ENCODE peak calls at places on chromosomes 12 and 14, in six cellular contexts. One of them, this sample, is unnamed. For H3K36me3 and H3K4me1, the result is how much of the 10 kb centered on the place peaks cover.

GRCh38 chr12:50569876-50570275 is 65.1 kb downstream of the DIP2B start:
- DNase-seq in spleen: no peak
- DNase-seq in cardiac muscle cell: no peak
- DNase-seq in psoas muscle: no peak
- DNase-seq in CD4-positive, alpha-beta memory T cell: no peak
- DNase-seq in lung: no peak
- DNase-seq in this sample: no peak

GRCh38 chr12:78457951-78458350 is 406.6 kb upstream of the SYT1 start:
- DNase-seq in psoas muscle: no peak
- DNase-seq in CD4-positive, alpha-beta memory T cell: no peak
- DNase-seq in lung: no peak
- DNase-seq in spleen: no peak
- DNase-seq in cardiac muscle cell: no peak
- DNase-seq in this sample: no peak

GRCh38 chr12:42589465-42590323 is at the start of gene PRICKLE1:
- DNase-seq in CD4-positive, alpha-beta memory T cell: no peak
- DNase-seq in spleen: peak
- DNase-seq in lung: no peak
- DNase-seq in cardiac muscle cell: peak
- DNase-seq in psoas muscle: peak
- DNase-seq in this sample: no peak

GRCh38 chr12:6539276-6540134 is 5.2 kb downstream of the GAPDH start:
- DNase-seq in spleen: no peak
- DNase-seq in CD4-positive, alpha-beta memory T cell: no peak
- DNase-seq in lung: no peak
- DNase-seq in cardiac muscle cell: no peak
- DNase-seq in psoas muscle: no peak
- DNase-seq in this sample: no peak

GRCh38 chr12:33450480-33450879 is 10.9 kb upstream of the SYT10 start:
- DNase-seq in cardiac muscle cell: no peak
- DNase-seq in spleen: no peak
- DNase-seq in psoas muscle: no peak
- DNase-seq in lung: no peak
- DNase-seq in CD4-positive, alpha-beta memory T cell: no peak
- DNase-seq in this sample: no peak

GRCh38 chr14:96676161-96676560 is 121.0 kb upstream of the VRK1 start:
- DNase-seq in cardiac muscle cell: no peak
- DNase-seq in lung: no peak
- DNase-seq in spleen: no peak
- DNase-seq in psoas muscle: no peak
- DNase-seq in CD4-positive, alpha-beta memory T cell: no peak
- DNase-seq in this sample: no peak

GRCh38 chr14:42548349-42548748 is 941.7 kb downstream of the LRFN5 start:
- DNase-seq in spleen: no peak
- DNase-seq in lung: no peak
- DNase-seq in psoas muscle: no peak
- DNase-seq in cardiac muscle cell: no peak
- DNase-seq in CD4-positive, alpha-beta memory T cell: no peak
- DNase-seq in this sample: no peak

GRCh38 chr14:72657214-72657921 is 236.5 kb downstream of the DPF3 start:
- DNase-seq in cardiac muscle cell: no peak
- DNase-seq in psoas muscle: no peak
- DNase-seq in spleen: no peak
- DNase-seq in CD4-positive, alpha-beta memory T cell: no peak
- DNase-seq in lung: no peak
- DNase-seq in this sample: no peak

GRCh38 chr12:63308701-63309100 is 157.7 kb upstream of the AVPR1A start:
- DNase-seq in psoas muscle: no peak
- DNase-seq in cardiac muscle cell: no peak
- DNase-seq in CD4-positive, alpha-beta memory T cell: no peak
- DNase-seq in spleen: no peak
- DNase-seq in lung: no peak
- DNase-seq in this sample: no peak

GRCh38 chr12:113934946-113935345 is 31.2 kb downstream of the RBM19 start:
- DNase-seq in cardiac muscle cell: no peak
- DNase-seq in spleen: no peak
- DNase-seq in lung: no peak
- DNase-seq in psoas muscle: no peak
- DNase-seq in CD4-positive, alpha-beta memory T cell: no peak
- DNase-seq in this sample: no peak

GRCh38 chr12:88375301-88375959 is 204.8 kb downstream of the KITLG start:
- DNase-seq in psoas muscle: no peak
- DNase-seq in lung: no peak
- DNase-seq in CD4-positive, alpha-beta memory T cell: no peak
- DNase-seq in spleen: no peak
- DNase-seq in cardiac muscle cell: no peak
- DNase-seq in this sample: no peak

GRCh38 chr14:69049675-69050074 is 70.6 kb upstream of the ACTN1 start:
- DNase-seq in lung: no peak
- DNase-seq in CD4-positive, alpha-beta memory T cell: no peak
- DNase-seq in cardiac muscle cell: no peak
- DNase-seq in psoas muscle: no peak
- DNase-seq in spleen: no peak
- DNase-seq in this sample: no peak
- H3K27ac ChIP-seq in lung: peak
- H3K27ac ChIP-seq in CD4-positive, alpha-beta memory T cell: no peak
- H3K27ac ChIP-seq in cardiac muscle cell: peak
- H3K27ac ChIP-seq in psoas muscle: peak
- H3K27ac ChIP-seq in spleen: peak
- H3K27ac ChIP-seq in this sample: no peak

GRCh38 chr14:73721101-73721821 is 7.1 kb upstream of the PNMA1 start:
- DNase-seq in CD4-positive, alpha-beta memory T cell: no peak
- DNase-seq in cardiac muscle cell: no peak
- DNase-seq in lung: no peak
- DNase-seq in spleen: no peak
- DNase-seq in psoas muscle: no peak
- DNase-seq in this sample: no peak
- H3K36me3 ChIP-seq in CD4-positive, alpha-beta memory T cell: half or more
- H3K36me3 ChIP-seq in cardiac muscle cell: under half
- H3K36me3 ChIP-seq in lung: half or more
- H3K36me3 ChIP-seq in spleen: half or more
- H3K36me3 ChIP-seq in psoas muscle: half or more
- H3K36me3 ChIP-seq in this sample: under half

GRCh38 chr14:52029881-52030280 is 39.0 kb downstream of the NID2 start:
- DNase-seq in cardiac muscle cell: no peak
- DNase-seq in spleen: no peak
- DNase-seq in psoas muscle: no peak
- DNase-seq in lung: no peak
- DNase-seq in CD4-positive, alpha-beta memory T cell: no peak
- DNase-seq in this sample: no peak
- H3K4me1 ChIP-seq in cardiac muscle cell: under half
- H3K4me1 ChIP-seq in spleen: under half
- H3K4me1 ChIP-seq in psoas muscle: under half
- H3K4me1 ChIP-seq in lung: under half
- H3K4me1 ChIP-seq in CD4-positive, alpha-beta memory T cell: under half
- H3K4me1 ChIP-seq in this sample: under half

GRCh38 chr14:92641306-92641705 is 107.1 kb downstream of the LGMN start:
- DNase-seq in lung: no peak
- DNase-seq in spleen: peak
- DNase-seq in CD4-positive, alpha-beta memory T cell: no peak
- DNase-seq in psoas muscle: no peak
- DNase-seq in cardiac muscle cell: no peak
- DNase-seq in this sample: no peak

GRCh38 chr14:92644601-92645515 is 103.6 kb downstream of the LGMN start:
- DNase-seq in psoas muscle: no peak
- DNase-seq in spleen: peak
- DNase-seq in cardiac muscle cell: no peak
- DNase-seq in CD4-positive, alpha-beta memory T cell: no peak
- DNase-seq in lung: no peak
- DNase-seq in this sample: no peak

GRCh38 chr14:92646952-92647461 is 101.4 kb downstream of the LGMN start:
- DNase-seq in CD4-positive, alpha-beta memory T cell: no peak
- DNase-seq in cardiac muscle cell: peak
- DNase-seq in spleen: peak
- DNase-seq in lung: no peak
- DNase-seq in psoas muscle: no peak
- DNase-seq in this sample: no peak

GRCh38 chr14:92645841-92646478 is 102.5 kb downstream of the LGMN start:
- DNase-seq in CD4-positive, alpha-beta memory T cell: no peak
- DNase-seq in spleen: peak
- DNase-seq in psoas muscle: no peak
- DNase-seq in cardiac muscle cell: no peak
- DNase-seq in lung: no peak
- DNase-seq in this sample: no peak

GRCh38 chr14:92644166-92644565 is 104.3 kb downstream of the LGMN start:
- DNase-seq in psoas muscle: no peak
- DNase-seq in cardiac muscle cell: no peak
- DNase-seq in spleen: peak
- DNase-seq in lung: no peak
- DNase-seq in CD4-positive, alpha-beta memory T cell: no peak
- DNase-seq in this sample: no peak
- H3K27ac ChIP-seq in psoas muscle: no peak
- H3K27ac ChIP-seq in cardiac muscle cell: no peak
- H3K27ac ChIP-seq in spleen: peak
- H3K27ac ChIP-seq in lung: no peak
- H3K27ac ChIP-seq in CD4-positive, alpha-beta memory T cell: no peak
- H3K27ac ChIP-seq in this sample: no peak

DNA sequence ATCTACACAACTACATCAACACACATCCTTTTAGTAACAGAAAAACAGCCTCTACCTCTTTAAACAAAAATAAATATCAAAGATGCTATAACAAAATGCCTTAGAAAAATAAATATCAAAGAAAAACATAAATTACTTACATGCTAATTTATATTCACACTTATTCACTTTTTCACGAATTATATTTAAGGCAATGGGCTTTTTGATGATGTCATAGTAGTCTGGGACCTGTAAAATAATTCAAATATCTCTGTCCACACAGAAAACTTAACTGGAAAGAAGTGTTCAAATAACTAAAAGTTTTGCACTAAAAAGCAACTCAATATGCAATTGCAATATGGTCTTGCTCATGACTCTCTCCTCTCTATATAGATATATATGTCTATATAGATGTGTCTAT is 40.3 kb upstream of the CFL2 start:
- DNase-seq in spleen: no peak
- DNase-seq in CD4-positive, alpha-beta memory T cell: no peak
- DNase-seq in lung: no peak
- DNase-seq in cardiac muscle cell: no peak
- DNase-seq in psoas muscle: no peak
- DNase-seq in this sample: no peak
- H3K36me3 ChIP-seq in spleen: half or more
- H3K36me3 ChIP-seq in CD4-positive, alpha-beta memory T cell: under half
- H3K36me3 ChIP-seq in lung: under half
- H3K36me3 ChIP-seq in cardiac muscle cell: under half
- H3K36me3 ChIP-seq in psoas muscle: half or more
- H3K36me3 ChIP-seq in this sample: under half

GRCh38 chr12:57240069-57240921 is 10.7 kb downstream of the STAC3 start:
- DNase-seq in psoas muscle: peak
- DNase-seq in CD4-positive, alpha-beta memory T cell: peak
- DNase-seq in cardiac muscle cell: peak
- DNase-seq in spleen: peak
- DNase-seq in lung: no peak
- DNase-seq in this sample: peak
- H3K4me1 ChIP-seq in psoas muscle: half or more
- H3K4me1 ChIP-seq in CD4-positive, alpha-beta memory T cell: half or more
- H3K4me1 ChIP-seq in cardiac muscle cell: under half
- H3K4me1 ChIP-seq in spleen: half or more
- H3K4me1 ChIP-seq in lung: under half
- H3K4me1 ChIP-seq in this sample: under half